ENCODE peak calls at places on chromosome 9, in six cellular contexts. K is activated CD4-positive, CD25-positive, alpha-beta regulatory T cell treated with anti-CD3 and anti-CD28 coated beads, Interleukin-2, amount 50 U/mL, for 72 hours; V is heart left ventricle; X is fibroblast of the aortic adventitia; Z is left ventricle myocardium inferior; A is dermis microvascular lymphatic vessel endothelial cell. J is an unnamed sample.

GRCh38 chr9:1709347-1709746 is 305.8 kb upstream of the SMARCA2 start:
- DNase-seq in K (no peak), V (no peak), X (no peak), Z (no peak), A (no peak), J (no peak)

GRCh38 chr9:123825337-123825736 is 104.6 kb downstream of the DENND1A start:
- DNase-seq in K (no peak), V (no peak), X (no peak), Z (no peak), A (no peak), J (no peak)

GRCh38 chr9:78921341-78921740 is 624.4 kb downstream of the PSAT1 start:
- DNase-seq in K (no peak), V (no peak), X (peak; percentile 2), Z (no peak), A (peak; percentile 92), J (no peak)

GRCh38 chr9:136774416-136775045 is 10.2 kb upstream of the LCN15 start:
- DNase-seq in K (no peak), V (no peak), X (no peak), Z (no peak), A (no peak), J (no peak)

GRCh38 chr9:86730165-86730928 is 217.0 kb downstream of the GAS1 start:
- DNase-seq in K (no peak), V (no peak), X (no peak), Z (no peak), A (no peak), J (no peak)

GRCh38 chr9:4839470-4839912 is 46.7 kb downstream of the RCL1 start:
- DNase-seq in K (no peak), V (no peak), X (no peak), Z (no peak), A (no peak), J (no peak)

GRCh38 chr9:107229146-107229545 is 53.9 kb upstream of the RAD23B start:
- DNase-seq in K (no peak), V (no peak), X (no peak), Z (no peak), A (no peak), J (no peak)

GRCh38 chr9:73038613-73039012 is 85.8 kb upstream of the ALDH1A1 start:
- DNase-seq in K (no peak), V (no peak), X (peak; percentile 66), Z (peak; percentile 22), A (no peak), J (no peak)

GRCh38 chr9:23567756-23568155 is 258.3 kb downstream of the ELAVL2 start:
- DNase-seq in K (no peak), V (no peak), X (no peak), Z (no peak), A (no peak), J (no peak)

GRCh38 chr9:13033959-13034695 is 245.4 kb downstream of the MPDZ start:
- DNase-seq in K (no peak), V (peak; percentile 36), X (peak; percentile 79), Z (peak; percentile 45), A (peak; percentile 76), J (peak; percentile 12)

GRCh38 chr9:77922587-77922986 is 109.0 kb downstream of the GNAQ start:
- DNase-seq in K (no peak), V (no peak), X (peak; percentile 98), Z (no peak), A (no peak), J (no peak)